ENCODE peak calls at places on chromosome 4, in four cellular contexts. Z, S, K and L are unnamed samples.
A peak's percentile ranks its signal among the peaks of the same experiment; 100 is the strongest.

GRCh38 chr4:149292422-149293055 is 523.1 kb downstream of the IQCM start:
- DNase-seq in Z (no peak), S (no peak), K (no peak), L (no peak)

GRCh38 chr4:140037353-140038030 is 116.5 kb downstream of the MAML3 start:
- DNase-seq in Z (no peak), S (no peak), K (no peak), L (peak; percentile 37)

GRCh38 chr4:75733369-75733768 is 9.0 kb downstream of the USO1 start:
- DNase-seq in Z (no peak), S (no peak), K (no peak), L (no peak)

GRCh38 chr4:156778093-156778492 is 193.5 kb downstream of the PDGFC start:
- DNase-seq in Z (no peak), S (no peak), K (no peak), L (no peak)

GRCh38 chr4:88628746-88629145 is 36.5 kb downstream of the HERC3 start:
- DNase-seq in Z (no peak), S (no peak), K (no peak), L (no peak)

GRCh38 chr4:101037249-101037648 is 310.1 kb downstream of the PPP3CA start:
- DNase-seq in Z (no peak), S (no peak), K (no peak), L (no peak)

GRCh38 chr4:185535818-185536729 is 767 bp upstream of the PDLIM3 start:
- DNase-seq in Z (peak; percentile 67), S (no peak), K (peak; percentile 33), L (no peak)

GRCh38 chr4:39054497-39054896 is 7.5 kb upstream of the KLHL5 start:
- DNase-seq in Z (no peak), S (no peak), K (no peak), L (peak; percentile 30)

GRCh38 chr4:109298279-109299010 is 4.0 kb downstream of the COL25A1 start:
- DNase-seq in Z (no peak), S (no peak), K (peak; percentile 27), L (peak; percentile 32)

GRCh38 chr4:177220376-177220775 is 89.3 kb upstream of the NEIL3 start:
- DNase-seq in Z (no peak), S (no peak), K (no peak), L (no peak)

GRCh38 chr4:104915373-104915772 is 231.3 kb upstream of the TET2 start:
- DNase-seq in Z (no peak), S (no peak), K (no peak), L (no peak)

GRCh38 chr4:113394730-113395530 is 345.5 kb downstream of the ANK2 start:
- DNase-seq in Z (peak; percentile 32), S (peak; percentile 62), K (peak; percentile 47), L (peak; percentile 68)

GRCh38 chr4:79050521-79050880 is 111.3 kb upstream of the PAQR3 start:
- DNase-seq in Z (no peak), S (no peak), K (peak; percentile 10), L (no peak)

GRCh38 chr4:16802044-16802443 is 96.4 kb downstream of the LDB2 start:
- DNase-seq in Z (no peak), S (no peak), K (no peak), L (no peak)

GRCh38 chr4:174282836-174283506 is 496 bp downstream of the FBXO8 start:
- DNase-seq in Z (peak; percentile 84), S (peak; percentile 83), K (peak; percentile 80), L (peak; percentile 94)

GRCh38 chr4:173538903-173539445 is 8.9 kb upstream of the HAND2 start:
- DNase-seq in Z (no peak), S (no peak), K (no peak), L (no peak)

GRCh38 chr4:123974419-123975105 is 578.0 kb downstream of the SPRY1 start:
- DNase-seq in Z (no peak), S (no peak), K (no peak), L (peak; percentile 19)

GRCh38 chr4:159455675-159456235 is 352.9 kb downstream of the RAPGEF2 start:
- DNase-seq in Z (no peak), S (no peak), K (peak; percentile 68), L (peak; percentile 53)

GRCh38 chr4:123477804-123478209 is 81.2 kb downstream of the SPRY1 start:
- DNase-seq in Z (peak; percentile 62), S (peak; percentile 55), K (no peak), L (no peak)

GRCh38 chr4:141169391-141169790 is 36.1 kb upstream of the RNF150 start:
- DNase-seq in Z (no peak), S (no peak), K (no peak), L (no peak)

GRCh38 chr4:119314356-119314755 is 7.6 kb downstream of the FABP2 start:
- DNase-seq in Z (no peak), S (peak; percentile 63), K (no peak), L (peak; percentile 41)

GRCh38 chr4:136637071-136637777 is 895.1 kb downstream of the PCDH18 start:
- DNase-seq in Z (no peak), S (no peak), K (peak; percentile 22), L (peak; percentile 62)

GRCh38 chr4:14920759-14921313 is 81.4 kb upstream of the CPEB2 start:
- DNase-seq in Z (no peak), S (peak; percentile 13), K (no peak), L (no peak)

GRCh38 chr4:14917305-14917647 is 85.0 kb upstream of the CPEB2 start:
- DNase-seq in Z (no peak), S (no peak), K (no peak), L (no peak)

GRCh38 chr4:14919785-14920184 is 82.5 kb upstream of the CPEB2 start:
- DNase-seq in Z (no peak), S (no peak), K (no peak), L (no peak)

GRCh38 chr4:14918336-14918735 is 83.9 kb upstream of the CPEB2 start:
- DNase-seq in Z (no peak), S (no peak), K (no peak), L (no peak)

GRCh38 chr4:14920237-14920636 is 82.0 kb upstream of the CPEB2 start:
- DNase-seq in Z (no peak), S (no peak), K (no peak), L (no peak)
- H3K4me1 ChIP-seq in Z (no peaks in the 10 kb centered on the region), S (no peaks in the 10 kb centered on the region), K (no peaks in the 10 kb centered on the region), L (no peaks in the 10 kb centered on the region)

DNA sequence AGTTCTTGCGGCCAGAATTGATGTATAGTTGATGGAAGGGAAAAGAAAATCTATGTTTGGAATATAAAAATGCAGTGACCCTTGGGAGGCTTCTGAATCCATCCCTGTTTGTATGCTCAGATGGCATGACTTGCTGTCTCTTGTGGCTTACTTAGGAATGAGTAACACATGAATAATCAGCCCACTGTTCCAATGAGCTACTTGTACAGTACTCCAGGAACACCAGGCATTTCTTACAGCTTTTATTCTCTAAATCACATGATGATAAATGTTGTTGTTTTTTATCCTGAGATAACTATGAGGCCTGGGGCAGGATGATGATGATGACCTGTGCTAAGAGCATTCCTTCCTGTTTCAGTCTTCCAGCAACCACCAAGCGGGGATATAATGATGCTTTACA is 18.9 kb downstream of the TMPRSS11E start:
- DNase-seq in Z (no peak), S (no peak), K (no peak), L (no peak)
- H3K4me3 ChIP-seq in Z (no peak overlapping the region), S (no peak overlapping the region), K (no peak overlapping the region), L (no peak overlapping the region)

GRCh38 chr4:76811604-76812412 is 86.1 kb downstream of the SOWAHB start:
- DNase-seq in Z (no peak), S (no peak), K (no peak), L (no peak)
- H3K36me3 ChIP-seq in Z (no peaks in the 10 kb centered on the region), S (no peaks in the 10 kb centered on the region), K (no peaks in the 10 kb centered on the region), L (no peaks in the 10 kb centered on the region)

DNA sequence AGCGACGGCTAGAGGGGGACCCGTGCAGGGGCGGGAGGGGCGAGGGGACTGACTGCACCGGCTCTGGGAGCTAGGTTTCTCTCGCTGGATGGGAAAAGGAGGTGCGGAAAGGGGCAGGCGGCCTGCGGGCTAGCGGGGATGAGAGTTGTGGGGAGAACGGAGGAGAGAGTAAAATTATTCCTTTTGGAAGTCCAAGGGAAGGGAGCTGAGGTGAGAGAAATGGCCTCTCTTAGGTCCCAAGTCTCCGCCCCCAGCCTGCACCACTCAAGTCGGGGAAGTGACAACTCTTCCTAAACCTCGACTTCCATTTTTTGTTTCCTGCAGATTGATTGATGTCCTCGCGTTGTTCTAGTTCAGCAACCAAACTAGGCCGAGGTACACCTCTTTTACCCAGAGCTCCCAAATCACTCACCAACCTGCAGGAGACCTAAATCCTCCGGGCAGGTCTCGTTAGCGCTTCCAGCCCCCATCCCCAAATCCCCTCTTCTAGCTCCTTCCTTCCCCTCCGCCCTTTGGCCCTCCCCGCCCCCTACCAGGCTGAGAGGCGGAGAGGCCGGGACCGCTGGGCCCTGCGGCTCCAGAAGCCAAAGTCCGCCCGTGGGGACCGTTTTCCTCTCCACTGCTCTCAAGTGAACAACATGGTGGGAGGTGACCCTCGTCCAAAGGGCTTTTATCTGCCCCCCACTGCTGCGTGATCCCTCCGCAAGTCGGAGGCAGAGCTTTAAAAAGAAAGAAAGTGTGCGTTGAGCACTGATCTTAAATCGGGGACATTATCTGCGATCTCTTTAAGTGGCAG is 7.3 kb downstream of the PITX2 start:
- DNase-seq in Z (no peak), S (no peak), K (no peak), L (no peak)
- H3K4me1 ChIP-seq in Z (no peaks in the 10 kb centered on the region), S (no peaks in the 10 kb centered on the region), K (no peaks in the 10 kb centered on the region), L (no peaks in the 10 kb centered on the region)